ENCODE peak calls at places on chromosomes 13 and 19, in four cellular contexts. F is thoracic aorta, K is Caco-2, X is fibroblast of lung. B is an unnamed sample. For H3K4me1 and H3K27me3, the result is how much of the 10 kb centered on the place peaks cover.

GRCh38 chr13:104477256-104477655 is 1411.0 kb upstream of the SLC10A2 start:
- DNase-seq in K (no peak), F (no peak), X (peak), B (no peak)

GRCh38 chr19:56597696-56598095 is 2.6 kb downstream of the ZNF71 start:
- DNase-seq in K (no peak), F (no peak), X (peak), B (no peak)

GRCh38 chr19:31838163-31838798 is 489.0 kb upstream of the TSHZ3 start:
- DNase-seq in X (peak), F (no peak), K (no peak), B (no peak)

GRCh38 chr13:110179116-110179857 is 127.7 kb downstream of the COL4A1 start:
- DNase-seq in F (no peak), X (peak), K (no peak), B (no peak)

GRCh38 chr13:43905435-43906031 is 25.8 kb downstream of the LACC1 start:
- DNase-seq in F (no peak), X (peak), K (no peak), B (peak)

GRCh38 chr13:108346376-108346775 is 76.9 kb downstream of the TNFSF13B start:
- DNase-seq in X (no peak), K (no peak), F (no peak), B (no peak)

GRCh38 chr13:24081388-24081787 is 79.1 kb upstream of the SPATA13 start:
- DNase-seq in F (no peak), K (no peak), X (no peak), B (no peak)

GRCh38 chr19:34236035-34236793 is 18.1 kb upstream of the GARRE1 start:
- DNase-seq in X (peak), F (no peak), K (no peak), B (no peak)

GRCh38 chr13:55761986-55762385 is 1378.7 kb upstream of the PRR20A start:
- DNase-seq in X (no peak), K (no peak), F (no peak), B (no peak)

GRCh38 chr13:84126671-84127171 is 244.4 kb upstream of the SLITRK1 start:
- DNase-seq in K (no peak), X (peak), F (no peak), B (peak)

GRCh38 chr13:107347641-107348369 is 779.9 kb upstream of the ARGLU1 start:
- DNase-seq in X (no peak), F (no peak), K (no peak), B (no peak)

GRCh38 chr13:85589021-85589420 is 210.2 kb downstream of the SLITRK6 start:
- DNase-seq in F (no peak), X (no peak), K (no peak), B (no peak)

GRCh38 chr13:102854675-102855074 is 8.8 kb downstream of the ERCC5 start:
- DNase-seq in X (no peak), K (no peak), F (no peak), B (no peak)

GRCh38 chr13:79490846-79491245 is 9.9 kb downstream of the NDFIP2 start:
- DNase-seq in K (no peak), X (peak), F (no peak), B (no peak)

GRCh38 chr19:54137114-54137912 is at the start of gene CNOT3:
- DNase-seq in K (peak), X (peak), F (peak), B (peak)

GRCh38 chr19:17097593-17098126 is 22.1 kb downstream of the MYO9B start:
- DNase-seq in F (no peak), K (peak), X (peak), B (peak)

GRCh38 chr13:32309812-32310706 is 5.1 kb downstream of the ZAR1L start:
- DNase-seq in X (peak), K (no peak), F (no peak), B (peak)

GRCh38 chr13:50589139-50589538 is 254.4 kb downstream of the DLEU7 start:
- DNase-seq in F (no peak), K (no peak), X (peak), B (no peak)

GRCh38 chr13:29140277-29140676 is 320.1 kb downstream of the MTUS2 start:
- DNase-seq in F (peak), K (no peak), X (peak), B (no peak)

GRCh38 chr19:38168632-38169031 is 55.4 kb downstream of the DPF1 start:
- DNase-seq in F (no peak), X (no peak), K (no peak), B (no peak)

GRCh38 chr19:7899751-7900352 is 3.8 kb upstream of the MAP2K7 start:
- DNase-seq in F (no peak), X (no peak), K (no peak), B (no peak)

GRCh38 chr13:98606296-98606695 is 29.4 kb upstream of the STK24 start:
- DNase-seq in F (no peak), K (peak), X (no peak), B (no peak)

GRCh38 chr13:27273658-27274425 is 3.2 kb downstream of the RASL11A start:
- DNase-seq in X (peak), F (peak), K (no peak), B (no peak)

GRCh38 chr19:34173145-34173956 is 1.0 kb downstream of the LSM14A start:
- DNase-seq in F (no peak), K (peak), X (peak), B (peak)

GRCh38 chr19:54188224-54188871 is 1.0 kb downstream of the MBOAT7 start:
- DNase-seq in F (no peak), K (no peak), X (peak), B (no peak)

GRCh38 chr19:475360-475759 is 14.5 kb upstream of the SHC2 start:
- DNase-seq in K (no peak), X (no peak), F (no peak), B (no peak)

GRCh38 chr13:49858183-49858856 is 65.8 kb upstream of the KPNA3 start:
- DNase-seq in X (peak), K (peak), F (no peak), B (no peak)

GRCh38 chr13:74839656-74840055 is 642.3 kb downstream of the TBC1D4 start:
- DNase-seq in X (peak), F (no peak), K (no peak), B (no peak)

GRCh38 chr19:19064811-19065745 is 1.3 kb downstream of the SLC25A42 start:
- DNase-seq in F (no peak), K (no peak), X (no peak), B (no peak)
- H3K4me3 ChIP-seq in F (peak), K (peak), X (peak), B (peak)

GRCh38 chr13:51799261-51799660 is 4.7 kb downstream of the DHRS12 start:
- DNase-seq in X (no peak), F (no peak), K (no peak), B (no peak)

GRCh38 chr13:51794959-51795358 is 9.0 kb downstream of the DHRS12 start:
- DNase-seq in K (no peak), F (no peak), X (no peak), B (no peak)

GRCh38 chr13:51800456-51800855 is 3.5 kb downstream of the DHRS12 start:
- DNase-seq in X (no peak), F (no peak), K (no peak), B (no peak)

GRCh38 chr13:51795419-51795818 is 8.5 kb downstream of the DHRS12 start:
- DNase-seq in F (no peak), K (no peak), X (no peak), B (no peak)

DNA sequence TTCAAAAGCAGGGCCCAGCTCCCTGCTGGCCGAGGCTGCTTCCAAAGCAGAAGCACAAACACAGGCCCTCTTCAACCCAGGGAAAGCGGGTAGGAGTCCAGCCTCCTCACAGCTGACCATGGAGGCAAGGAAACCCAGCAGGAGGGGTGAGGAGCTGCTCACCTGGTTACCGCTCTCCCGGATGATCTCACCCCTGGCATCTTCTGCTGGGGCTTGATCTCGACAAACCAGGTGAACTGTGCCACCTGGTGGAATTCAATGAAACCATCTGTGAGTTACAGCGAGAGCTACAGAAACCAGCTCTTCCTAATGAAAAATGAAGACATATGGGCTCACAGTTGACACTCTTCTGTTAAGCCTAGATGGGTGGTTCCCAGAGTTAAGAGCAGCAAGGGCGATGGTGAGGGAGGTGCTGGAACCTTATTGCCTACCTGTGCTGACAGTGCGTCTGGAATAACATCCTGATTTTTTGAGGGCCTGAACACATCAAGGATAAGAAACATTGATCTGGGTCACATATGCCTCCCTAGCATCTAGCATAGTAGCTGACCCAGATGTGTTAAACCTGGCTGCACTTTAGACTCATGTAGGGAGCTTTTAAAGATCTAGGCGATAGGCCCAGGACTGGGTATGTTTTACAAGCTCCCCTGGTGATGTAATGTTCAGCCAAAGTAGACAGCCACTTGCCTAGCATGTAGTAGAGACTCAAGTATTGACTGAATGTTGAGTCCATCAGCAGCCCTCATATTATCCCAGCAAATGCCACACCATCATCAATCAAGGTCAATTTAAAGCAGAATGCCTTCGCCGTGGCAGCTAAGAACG is 6.1 kb downstream of the DHRS12 start:
- DNase-seq in K (peak), X (peak), F (no peak), B (peak)
- H3K4me1 ChIP-seq in K (under half), X (under half), F (under half), B (under half)

DNA sequence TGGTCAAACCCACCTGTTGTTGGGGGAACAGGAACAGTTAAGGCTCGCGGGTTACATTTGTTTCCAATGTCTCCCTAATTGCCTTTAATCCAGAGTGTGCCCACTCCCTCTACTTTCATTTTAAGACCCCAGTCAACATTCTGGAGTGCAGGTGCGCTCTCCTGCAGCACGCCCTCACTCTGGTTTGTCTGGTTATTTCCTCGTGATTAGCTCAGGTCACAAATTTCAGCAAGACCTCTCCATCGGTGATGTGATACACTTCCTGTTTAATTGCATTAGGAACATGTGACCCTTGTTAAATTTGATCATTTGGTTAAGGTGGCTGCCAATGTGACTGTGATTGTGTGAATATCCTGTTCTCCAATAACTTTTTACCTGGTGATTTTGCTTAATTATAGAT is 53.0 kb downstream of the TEX29 start:
- DNase-seq in K (no peak), X (no peak), F (no peak), B (no peak)
- H3K27me3 ChIP-seq in K (under half), X (under half), F (under half), B (under half)

GRCh38 chr19:3409346-3410064 is 43.1 kb downstream of the NFIC start:
- DNase-seq in K (no peak), X (no peak), F (no peak), B (no peak)
- H3K4me3 ChIP-seq in K (no peak), X (no peak), F (no peak), B (no peak)

GRCh38 chr19:29714371-29714952 is 599 bp downstream of the C19orf12 start:
- DNase-seq in K (no peak), X (no peak), F (no peak), B (no peak)
- H3K4me1 ChIP-seq in K (under half), X (under half), F (under half), B (under half)

GRCh38 chr13:21691928-21692327 is 21.1 kb downstream of the FGF9 start:
- DNase-seq in K (no peak), X (no peak), F (no peak), B (no peak)
- H3K27me3 ChIP-seq in K (under half), X (under half), F (under half), B (under half)